ENCODE peak calls at places on chromosomes 12 and 14, in seven cellular contexts. G is EL; O is NCI-H1436; X is pancreas; M is activated T-cell treated with anti-CD3 and anti-CD28 coated beads, Interleukin-2, amount 50 U/mL, for 1 hour; W is HCT116; R is NCI-H2171 treated with DMSO at 0.1 percent for 48 hours. T is an unnamed sample.

GRCh38 chr12:88973998-88974397 is 378.3 kb downstream of the DUSP6 start:
- DNase-seq in W (no peak), X (no peak), R (no peak), M (no peak), O (no peak), G (no peak), T (no peak)

GRCh38 chr12:130428116-130428515 is 90.4 kb downstream of the PIWIL1 start:
- DNase-seq in G (no peak), X (no peak), R (no peak), O (no peak), W (no peak), M (no peak), T (no peak)

GRCh38 chr12:62291888-62292760 is 31.9 kb downstream of the USP15 start:
- DNase-seq in M (no peak), G (peak), X (no peak), R (no peak), W (no peak), O (no peak), T (peak)

GRCh38 chr12:124543052-124543590 is 24.3 kb downstream of the NCOR2 start:
- DNase-seq in G (no peak), W (no peak), X (no peak), O (no peak), M (no peak), R (peak), T (peak)

GRCh38 chr14:94654071-94654974 is 42.1 kb downstream of the SERPINA3 start:
- DNase-seq in O (no peak), W (no peak), M (no peak), G (no peak), R (peak), X (peak), T (no peak)

GRCh38 chr12:85405781-85406522 is 125.9 kb downstream of the ALX1 start:
- DNase-seq in M (no peak), G (peak), O (no peak), X (no peak), W (no peak), R (no peak), T (no peak)

GRCh38 chr12:66755727-66756395 is 77.0 kb upstream of the GRIP1 start:
- DNase-seq in R (no peak), W (no peak), G (no peak), M (no peak), O (no peak), X (no peak), T (peak)

GRCh38 chr12:125076103-125076502 is 10.9 kb downstream of the AACS start:
- DNase-seq in W (no peak), R (no peak), M (no peak), G (no peak), O (no peak), X (no peak), T (no peak)

GRCh38 chr12:79000501-79000900 is 135.9 kb downstream of the SYT1 start:
- DNase-seq in X (no peak), O (no peak), W (no peak), R (no peak), M (no peak), G (no peak), T (no peak)

GRCh38 chr12:51326762-51327439 is 2.9 kb upstream of the BIN2 start:
- DNase-seq in W (no peak), M (no peak), G (peak), X (no peak), O (no peak), R (no peak), T (no peak)

GRCh38 chr14:102799684-102800562 is 22.7 kb downstream of the TRAF3 start:
- DNase-seq in M (no peak), X (no peak), O (no peak), W (no peak), R (no peak), G (peak), T (no peak)

GRCh38 chr12:69649529-69649928 is 38.8 kb upstream of the LRRC10 start:
- DNase-seq in O (no peak), X (no peak), G (no peak), W (no peak), R (no peak), M (no peak), T (no peak)

GRCh38 chr12:6383572-6384498 is at the start of gene LTBR:
- DNase-seq in X (peak), M (no peak), O (no peak), G (peak), R (no peak), W (no peak), T (no peak)

GRCh38 chr12:123022205-123022604 is 41.7 kb downstream of the ARL6IP4 start:
- DNase-seq in M (no peak), G (no peak), O (no peak), X (no peak), W (no peak), R (no peak), T (no peak)

GRCh38 chr14:104688755-104689619 is at the start of gene INF2:
- DNase-seq in M (peak), X (peak), W (no peak), R (peak), O (peak), G (peak), T (peak)

GRCh38 chr12:95624544-95624943 is 73.3 kb upstream of the USP44 start:
- DNase-seq in G (no peak), X (no peak), R (no peak), W (no peak), M (no peak), O (no peak), T (no peak)

GRCh38 chr14:93713726-93714405 is 74.4 kb downstream of the PRIMA1 start:
- DNase-seq in W (no peak), X (no peak), G (no peak), R (no peak), O (no peak), M (no peak), T (no peak)

GRCh38 chr14:94424371-94424770 is 28.2 kb downstream of the SERPINA11 start:
- DNase-seq in X (no peak), M (no peak), O (no peak), W (no peak), R (no peak), G (no peak), T (no peak)

GRCh38 chr12:27542628-27543027 is 18.6 kb downstream of the PPFIBP1 start:
- DNase-seq in W (no peak), G (peak), M (no peak), R (no peak), X (no peak), O (no peak), T (no peak)

GRCh38 chr12:99918003-99918402 is 66.7 kb downstream of the ANKS1B start:
- DNase-seq in W (no peak), M (no peak), X (no peak), R (no peak), O (no peak), G (no peak), T (no peak)

GRCh38 chr14:82710257-82710841 is 1176.7 kb upstream of the SEL1L start:
- DNase-seq in W (peak), X (peak), R (peak), G (peak), M (no peak), O (no peak), T (peak)

GRCh38 chr12:106584104-106585064 is 1.6 kb downstream of the RFX4 start:
- DNase-seq in G (peak), W (no peak), O (no peak), R (no peak), M (no peak), X (no peak), T (no peak)

GRCh38 chr12:122726056-122726558 is 4.5 kb downstream of the HCAR1 start:
- DNase-seq in R (no peak), X (no peak), O (no peak), M (no peak), W (peak), G (no peak), T (peak)

GRCh38 chr12:46489951-46490388 is 117.4 kb upstream of the SLC38A2 start:
- DNase-seq in M (no peak), R (no peak), X (no peak), G (no peak), O (no peak), W (peak), T (no peak)

GRCh38 chr14:34676516-34677211 is 37.7 kb downstream of the CFL2 start:
- DNase-seq in M (no peak), W (no peak), G (no peak), X (no peak), R (peak), O (no peak), T (no peak)

GRCh38 chr14:90795744-90796143 is 20.5 kb downstream of the TTC7B start:
- DNase-seq in O (no peak), M (no peak), W (peak), X (no peak), R (no peak), G (peak), T (no peak)

GRCh38 chr14:101313268-101313667 is 248.0 kb upstream of the DIO3 start:
- DNase-seq in M (no peak), O (no peak), R (no peak), X (no peak), W (no peak), G (no peak), T (no peak)

GRCh38 chr12:32087301-32087700 is 19.3 kb upstream of the BICD1 start:
- DNase-seq in O (no peak), M (no peak), G (no peak), R (no peak), W (no peak), X (no peak), T (no peak)